ENCODE peak calls at places on chromosome 1, in eight cellular contexts. U, N, Z, I, K, J, H and Q are unnamed samples.

GRCh38 chr1:203408485-203409229 is 57.7 kb upstream of the FMOD start:
- DNase-seq in U (no peak), N (no peak), Z (no peak), I (peak), K (no peak), J (peak), H (no peak), Q (no peak)

GRCh38 chr1:180973360-180973759 is 49.3 kb downstream of the STX6 start:
- DNase-seq in U (no peak), N (no peak), Z (no peak), I (no peak), K (no peak), J (no peak), H (no peak), Q (no peak)

GRCh38 chr1:6162773-6163172 is 17.3 kb downstream of the CHD5 start:
- DNase-seq in U (no peak), N (peak), Z (no peak), I (no peak), K (peak), J (no peak), H (no peak), Q (peak)

GRCh38 chr1:2345297-2346075 is 45.9 kb downstream of the MORN1 start:
- DNase-seq in U (no peak), N (no peak), Z (no peak), I (no peak), K (no peak), J (no peak), H (no peak), Q (no peak)

GRCh38 chr1:206110161-206110560 is 7.0 kb downstream of the AVPR1B start:
- DNase-seq in U (no peak), N (no peak), Z (no peak), I (no peak), K (no peak), J (no peak), H (no peak), Q (no peak)

GRCh38 chr1:162914601-162915000 is 53.6 kb upstream of the CCDC190 start:
- DNase-seq in U (no peak), N (no peak), Z (no peak), I (no peak), K (no peak), J (no peak), H (no peak), Q (no peak)

GRCh38 chr1:117695796-117696505 is 90.1 kb downstream of the TENT5C start:
- DNase-seq in U (no peak), N (no peak), Z (no peak), I (peak), K (no peak), J (no peak), H (no peak), Q (no peak)

GRCh38 chr1:51648180-51649109 is 31.6 kb downstream of the OSBPL9 start:
- DNase-seq in U (no peak), N (peak), Z (no peak), I (peak), K (peak), J (no peak), H (peak), Q (no peak)